ENCODE peak calls at places on chromosome 14, in eight cellular contexts. H is A549, T is mucosa of descending colon, X is neural progenitor cell, G is tibial artery, F is left lung, M is MM.1S, B is endothelial cell of umbilical vein. W is an unnamed sample. For H3K9me3 and H3K4me1, the result is how much of the 10 kb centered on the place peaks cover.

GRCh38 chr14:55585854-55586253 is 5.8 kb downstream of the KTN1 start:
- DNase-seq in H (no peak), T (no peak), X (no peak), G (no peak), F (no peak), M (no peak), B (peak), W (no peak)

GRCh38 chr14:45526715-45527549 is 273.9 kb upstream of the MIS18BP1 start:
- DNase-seq in H (peak), T (peak), X (peak), G (no peak), F (no peak), M (peak), B (no peak), W (no peak)

GRCh38 chr14:92632546-92633273 is 115.7 kb downstream of the LGMN start:
- DNase-seq in H (no peak), T (no peak), X (no peak), G (no peak), F (no peak), M (no peak), B (no peak), W (no peak)

GRCh38 chr14:22052795-22053194 is 379.2 kb upstream of the OR4E1 start:
- DNase-seq in H (no peak), T (no peak), X (no peak), G (no peak), F (no peak), M (no peak), B (no peak), W (no peak)

GRCh38 chr14:104105071-104105821 is 19.7 kb downstream of the ASPG start:
- DNase-seq in H (no peak), T (peak), X (no peak), G (peak), F (peak), M (no peak), B (no peak), W (no peak)

GRCh38 chr14:73397810-73398209 is 60.5 kb downstream of the NUMB start:
- DNase-seq in H (no peak), T (no peak), X (no peak), G (no peak), F (no peak), M (no peak), B (no peak), W (no peak)

GRCh38 chr14:67729072-67729561 is 27.4 kb downstream of the RDH12 start:
- DNase-seq in H (no peak), T (peak), X (peak), G (no peak), F (peak), M (no peak), B (no peak), W (no peak)

GRCh38 chr14:77609902-77610301 is 6.5 kb downstream of the SPTLC2 start:
- DNase-seq in H (no peak), T (no peak), X (no peak), G (no peak), F (no peak), M (no peak), B (no peak), W (no peak)

GRCh38 chr14:68955164-68955921 is 23.8 kb downstream of the ACTN1 start:
- DNase-seq in H (no peak), T (no peak), X (no peak), G (peak), F (no peak), M (no peak), B (peak), W (no peak)

GRCh38 chr14:75835156-75836141 is 146.3 kb downstream of the TGFB3 start:
- DNase-seq in H (no peak), T (no peak), X (no peak), G (no peak), F (no peak), M (no peak), B (no peak), W (no peak)

GRCh38 chr14:20179218-20179617 is 11.5 kb upstream of the OR11G2 start:
- DNase-seq in H (no peak), T (no peak), X (no peak), G (no peak), F (no peak), M (no peak), B (no peak), W (no peak)

GRCh38 chr14:20179880-20180279 is 10.8 kb upstream of the OR11G2 start:
- DNase-seq in H (no peak), T (no peak), X (no peak), G (no peak), F (no peak), M (no peak), B (no peak), W (no peak)

DNA sequence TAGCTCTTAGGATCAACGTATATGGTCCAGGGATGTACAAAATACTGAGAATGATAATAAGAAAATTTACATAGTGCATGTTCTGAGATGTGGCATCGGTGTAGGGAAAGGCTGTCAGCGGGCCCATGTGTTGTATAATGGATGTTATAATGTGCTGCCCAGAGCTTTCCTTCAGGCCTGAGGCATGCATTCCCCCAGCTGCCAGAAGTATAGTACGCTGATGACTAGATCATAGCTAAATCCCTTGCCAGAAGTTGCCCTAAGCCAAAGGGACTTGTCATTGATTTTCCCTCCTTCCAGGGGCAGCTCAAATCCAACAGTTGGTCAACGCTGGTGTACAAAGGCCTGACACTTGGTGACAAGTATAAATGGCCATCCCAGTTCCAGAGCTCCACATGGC is 6.5 kb upstream of the OR11G2 start:
- DNase-seq in H (no peak), T (no peak), X (no peak), G (no peak), F (no peak), M (no peak), B (no peak), W (no peak)
- H3K9me3 ChIP-seq in H (under half), T (under half), X (under half), G (under half), F (under half), M (under half), B (under half), W (under half)

DNA sequence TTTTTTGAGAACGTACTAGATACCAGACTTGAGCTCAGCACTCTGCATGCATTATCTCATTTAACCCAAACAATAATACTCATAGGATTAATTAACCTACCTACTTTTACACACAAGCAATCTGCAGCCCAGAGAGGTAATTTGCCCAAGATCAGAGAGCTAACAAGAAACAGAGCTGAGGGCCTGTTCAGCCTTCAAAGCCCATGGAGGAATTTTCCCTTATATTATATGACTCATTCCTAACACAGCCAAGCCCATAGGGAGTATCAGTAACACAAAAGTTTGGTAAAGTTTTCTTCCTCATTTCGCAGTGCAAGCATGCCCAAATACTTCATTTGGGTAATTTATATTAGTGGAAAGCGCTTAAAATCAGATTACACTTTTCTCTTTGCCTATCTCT is 94.7 kb downstream of the GALC start:
- DNase-seq in H (no peak), T (no peak), X (no peak), G (no peak), F (no peak), M (no peak), B (no peak), W (no peak)
- H3K4me1 ChIP-seq in H (under half), T (under half), X (under half), G (under half), F (under half), M (under half), B (under half), W (under half)

GRCh38 chr14:102326583-102326982 is 7.0 kb downstream of the ZNF839 start:
- DNase-seq in H (no peak), T (no peak), X (no peak), G (no peak), F (no peak), M (no peak), B (no peak), W (no peak)

GRCh38 chr14:102323102-102323501 is 3.6 kb downstream of the ZNF839 start:
- DNase-seq in H (peak), T (no peak), X (peak), G (peak), F (no peak), M (peak), B (peak), W (peak)

GRCh38 chr14:102330806-102331205 is 11.3 kb downstream of the ZNF839 start:
- DNase-seq in H (no peak), T (no peak), X (no peak), G (no peak), F (no peak), M (no peak), B (no peak), W (no peak)

GRCh38 chr14:102321456-102322101 is 2.0 kb downstream of the ZNF839 start:
- DNase-seq in H (no peak), T (no peak), X (no peak), G (no peak), F (no peak), M (no peak), B (no peak), W (no peak)

DNA sequence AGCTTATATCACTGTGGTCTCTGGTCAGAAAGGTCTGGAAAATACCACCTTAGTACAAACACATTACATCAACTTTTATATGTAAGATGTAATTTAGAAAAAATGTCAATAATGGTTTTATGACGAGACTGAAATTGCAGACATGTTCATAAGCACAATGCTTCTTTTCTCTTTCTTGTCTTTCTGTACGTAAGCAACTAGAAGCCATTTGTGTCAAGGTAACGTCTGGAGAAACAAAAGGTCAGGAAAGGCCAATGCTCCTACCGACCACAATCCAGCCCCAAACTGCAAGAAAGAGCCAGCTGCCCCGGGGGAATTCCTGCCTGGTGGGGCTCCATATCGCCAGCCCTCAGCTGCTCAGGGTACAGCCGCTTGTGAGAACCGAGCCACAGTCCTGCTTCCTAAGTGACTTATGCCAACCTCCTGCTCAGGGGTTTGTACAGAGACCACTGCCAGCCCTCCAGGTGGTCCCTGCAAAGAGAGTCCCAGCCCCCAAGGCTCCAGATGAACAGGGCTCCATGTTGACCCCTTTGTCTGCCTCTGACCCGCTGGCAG is 6.3 kb downstream of the ZNF839 start:
- DNase-seq in H (no peak), T (no peak), X (no peak), G (no peak), F (no peak), M (no peak), B (no peak), W (no peak)
- H3K4me3 ChIP-seq in H (no peak), T (no peak), X (no peak), G (no peak), F (no peak), M (no peak), B (no peak), W (no peak)

DNA sequence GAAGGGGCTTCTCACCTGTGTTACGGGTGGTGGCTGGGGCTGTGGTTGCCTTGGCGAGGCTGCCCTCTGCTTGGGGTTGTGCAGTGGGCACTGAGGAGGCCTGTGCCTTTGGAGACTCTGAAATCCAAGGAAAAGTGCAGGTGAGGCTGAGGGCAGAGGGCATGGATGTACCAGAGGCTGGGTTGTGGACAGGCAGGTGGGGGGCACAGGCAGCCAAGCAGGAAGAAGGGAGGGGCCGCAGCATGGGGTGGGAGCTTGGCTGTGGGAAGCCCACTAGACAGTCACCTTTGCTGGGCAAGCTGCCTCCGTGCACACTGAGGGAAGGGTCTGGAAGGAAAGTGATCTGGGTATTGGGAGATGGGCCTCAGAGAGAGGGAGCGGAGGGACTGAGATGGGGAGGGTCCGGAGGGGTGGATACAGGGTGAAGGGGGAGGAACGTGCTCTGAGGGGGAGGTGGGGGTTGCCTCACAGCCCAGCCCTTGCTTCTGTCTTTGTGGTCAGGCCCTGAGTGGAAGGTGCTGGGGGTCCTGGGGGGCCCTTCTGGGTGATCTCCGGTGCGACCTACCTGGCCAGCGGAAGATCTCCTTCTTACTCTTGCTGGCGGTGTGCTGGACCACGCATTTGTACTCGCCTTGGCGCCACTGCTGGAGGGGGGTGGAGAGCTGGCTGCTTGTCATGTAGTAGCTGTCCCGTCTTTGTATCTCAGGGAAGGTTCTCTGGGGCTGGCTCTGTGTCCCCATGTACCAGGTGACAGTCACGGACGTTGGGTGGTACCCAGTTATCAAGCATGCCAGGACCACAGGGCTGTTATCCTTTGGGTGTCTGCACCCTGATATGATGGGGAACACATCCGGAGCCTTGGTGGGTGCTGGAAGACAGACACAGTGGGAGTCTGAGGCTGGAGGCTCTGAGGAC is 318.7 kb downstream of the TMEM121 start:
- DNase-seq in H (no peak), T (no peak), X (no peak), G (peak), F (peak), M (no peak), B (no peak), W (no peak)
- H3K9me3 ChIP-seq in H (under half), T (under half), X (under half), G (under half), F (under half), M (under half), B (under half), W (under half)

GRCh38 chr14:61517861-61518802 is 177.2 kb upstream of the HIF1A start:
- DNase-seq in H (no peak), T (peak), X (no peak), G (no peak), F (no peak), M (no peak), B (peak), W (no peak)

GRCh38 chr14:61520546-61520945 is 174.8 kb upstream of the HIF1A start:
- DNase-seq in H (no peak), T (no peak), X (no peak), G (no peak), F (no peak), M (no peak), B (no peak), W (no peak)

GRCh38 chr14:61519735-61520134 is 175.6 kb upstream of the HIF1A start:
- DNase-seq in H (no peak), T (no peak), X (no peak), G (no peak), F (no peak), M (no peak), B (no peak), W (no peak)

GRCh38 chr14:61516957-61517356 is 178.4 kb upstream of the HIF1A start:
- DNase-seq in H (no peak), T (no peak), X (no peak), G (no peak), F (no peak), M (no peak), B (peak), W (no peak)

GRCh38 chr14:61519106-61519505 is 176.2 kb upstream of the HIF1A start:
- DNase-seq in H (no peak), T (no peak), X (no peak), G (no peak), F (no peak), M (no peak), B (no peak), W (no peak)
- H3K4me1 ChIP-seq in H (half or more), T (under half), X (under half), G (under half), F (under half), M (under half), B (under half), W (half or more)

GRCh38 chr14:96710060-96710636 is 87.0 kb upstream of the VRK1 start:
- DNase-seq in H (no peak), T (no peak), X (no peak), G (no peak), F (no peak), M (no peak), B (no peak), W (no peak)

GRCh38 chr14:96702831-96703230 is 94.4 kb upstream of the VRK1 start:
- DNase-seq in H (no peak), T (no peak), X (no peak), G (no peak), F (no peak), M (no peak), B (no peak), W (no peak)

GRCh38 chr14:96706893-96707292 is 90.3 kb upstream of the VRK1 start:
- DNase-seq in H (no peak), T (no peak), X (no peak), G (no peak), F (no peak), M (no peak), B (no peak), W (no peak)

GRCh38 chr14:96699666-96700065 is 97.5 kb upstream of the VRK1 start:
- DNase-seq in H (no peak), T (no peak), X (no peak), G (no peak), F (no peak), M (no peak), B (no peak), W (no peak)

DNA sequence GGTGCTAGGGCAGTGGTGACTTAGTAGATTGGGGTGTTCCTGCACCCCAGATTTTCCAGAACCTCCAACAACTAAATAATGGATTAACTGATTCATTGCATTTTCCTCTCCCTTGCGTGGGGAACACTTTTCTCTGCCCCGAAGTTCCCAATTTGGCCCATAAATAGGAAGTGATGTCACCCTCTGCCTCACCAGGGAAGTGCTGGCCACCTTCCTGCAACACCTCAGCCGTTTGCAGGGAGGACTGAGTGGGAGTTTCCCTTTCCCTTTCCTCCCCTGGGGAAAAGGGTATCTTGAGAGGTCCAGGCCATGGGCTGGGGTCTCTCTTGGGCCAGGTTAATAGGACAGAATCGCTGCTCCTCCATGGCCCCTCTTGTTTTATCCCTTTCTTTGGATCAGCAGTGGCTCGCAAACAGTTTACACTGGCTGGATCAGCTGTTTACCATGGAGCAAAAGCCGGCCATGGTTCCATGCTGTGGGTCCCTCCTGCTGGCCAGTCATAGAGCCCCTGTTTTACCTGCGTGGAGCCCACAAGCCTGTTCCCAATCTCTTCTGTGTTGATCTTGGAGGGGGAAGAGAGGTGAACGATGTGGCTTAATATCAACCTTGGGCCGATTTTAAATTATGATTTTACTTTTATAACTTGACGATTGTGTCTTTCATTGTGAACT is 91.6 kb upstream of the VRK1 start:
- DNase-seq in H (no peak), T (no peak), X (no peak), G (no peak), F (no peak), M (no peak), B (no peak), W (no peak)
- H3K4me3 ChIP-seq in H (no peak), T (no peak), X (no peak), G (no peak), F (no peak), M (no peak), B (no peak), W (no peak)

DNA sequence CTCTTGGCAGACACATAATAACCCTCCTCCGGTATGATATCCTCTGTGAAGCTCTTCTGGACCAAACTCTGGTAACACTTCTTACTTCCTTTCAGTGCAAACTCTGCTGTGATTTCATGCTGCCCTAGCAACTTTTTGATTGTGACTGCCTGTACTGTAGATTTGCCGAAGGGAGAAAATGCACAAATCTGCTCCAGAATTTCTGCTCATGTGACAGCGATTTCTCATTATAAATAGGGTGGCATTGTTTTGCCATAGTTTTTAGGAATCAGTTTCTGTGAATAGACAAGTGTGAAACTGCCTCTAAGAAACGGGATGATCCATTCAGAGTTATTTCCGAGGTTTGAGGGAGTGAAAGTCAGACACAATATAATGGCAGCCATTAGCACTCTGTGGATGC is 284.3 kb downstream of the MDGA2 start:
- DNase-seq in H (no peak), T (no peak), X (no peak), G (no peak), F (no peak), M (no peak), B (no peak), W (no peak)
- H3K9me3 ChIP-seq in H (under half), T (under half), X (under half), G (under half), F (under half), M (under half), B (under half), W (under half)